ENCODE peak calls at places on chromosomes 7 and 10, in six cellular contexts. One of them, this sample, is unnamed.

GRCh38 chr7:41420421-41420820 is 282.5 kb downstream of the INHBA start:
- DNase-seq in activated gamma-delta T cell treated with Interleukin-2 at 50 U/mL for 16 hours: no peak
- DNase-seq in psoas muscle: no peak
- DNase-seq in AG09309: no peak
- DNase-seq in SW480: no peak
- DNase-seq in hypothalamus: no peak
- DNase-seq in this sample: no peak

GRCh38 chr7:51139796-51140195 is 176.8 kb downstream of the COBL start:
- DNase-seq in SW480: no peak
- DNase-seq in activated gamma-delta T cell treated with Interleukin-2 at 50 U/mL for 16 hours: no peak
- DNase-seq in hypothalamus: no peak
- DNase-seq in psoas muscle: no peak
- DNase-seq in AG09309: no peak
- DNase-seq in this sample: no peak

GRCh38 chr7:156000601-156001396 is 188.5 kb upstream of the SHH start:
- DNase-seq in psoas muscle: no peak
- DNase-seq in AG09309: no peak
- DNase-seq in SW480: no peak
- DNase-seq in hypothalamus: no peak
- DNase-seq in activated gamma-delta T cell treated with Interleukin-2 at 50 U/mL for 16 hours: no peak
- DNase-seq in this sample: no peak

GRCh38 chr10:132554991-132555647 is 17.5 kb downstream of the INPP5A start:
- DNase-seq in hypothalamus: no peak
- DNase-seq in activated gamma-delta T cell treated with Interleukin-2 at 50 U/mL for 16 hours: peak
- DNase-seq in psoas muscle: no peak
- DNase-seq in SW480: no peak
- DNase-seq in AG09309: no peak
- DNase-seq in this sample: no peak

GRCh38 chr7:129502708-129503685 is 666 bp downstream of the SMKR1 start:
- DNase-seq in hypothalamus: no peak
- DNase-seq in activated gamma-delta T cell treated with Interleukin-2 at 50 U/mL for 16 hours: no peak
- DNase-seq in psoas muscle: no peak
- DNase-seq in SW480: peak
- DNase-seq in AG09309: no peak
- DNase-seq in this sample: no peak

GRCh38 chr7:9204571-9204970 is 771.2 kb downstream of the NXPH1 start:
- DNase-seq in psoas muscle: no peak
- DNase-seq in hypothalamus: no peak
- DNase-seq in SW480: no peak
- DNase-seq in activated gamma-delta T cell treated with Interleukin-2 at 50 U/mL for 16 hours: no peak
- DNase-seq in AG09309: no peak
- DNase-seq in this sample: no peak

GRCh38 chr7:44325811-44326241 is 432 bp upstream of the CAMK2B start:
- DNase-seq in SW480: peak
- DNase-seq in AG09309: no peak
- DNase-seq in psoas muscle: no peak
- DNase-seq in hypothalamus: no peak
- DNase-seq in activated gamma-delta T cell treated with Interleukin-2 at 50 U/mL for 16 hours: no peak
- DNase-seq in this sample: no peak

GRCh38 chr7:31120800-31121513 is 68.8 kb downstream of the ADCYAP1R1 start:
- DNase-seq in hypothalamus: no peak
- DNase-seq in AG09309: no peak
- DNase-seq in activated gamma-delta T cell treated with Interleukin-2 at 50 U/mL for 16 hours: no peak
- DNase-seq in SW480: no peak
- DNase-seq in psoas muscle: no peak
- DNase-seq in this sample: no peak

GRCh38 chr7:126574838-126575250 is 677.9 kb downstream of the GRM8 start:
- DNase-seq in AG09309: no peak
- DNase-seq in psoas muscle: no peak
- DNase-seq in SW480: peak
- DNase-seq in hypothalamus: no peak
- DNase-seq in activated gamma-delta T cell treated with Interleukin-2 at 50 U/mL for 16 hours: no peak
- DNase-seq in this sample: no peak

GRCh38 chr10:89389254-89389653 is 3.2 kb upstream of the IFIT1 start:
- DNase-seq in AG09309: no peak
- DNase-seq in SW480: peak
- DNase-seq in psoas muscle: no peak
- DNase-seq in hypothalamus: no peak
- DNase-seq in activated gamma-delta T cell treated with Interleukin-2 at 50 U/mL for 16 hours: no peak
- DNase-seq in this sample: no peak

GRCh38 chr10:43203491-43204393 is 63.1 kb downstream of the RASGEF1A start:
- DNase-seq in AG09309: no peak
- DNase-seq in activated gamma-delta T cell treated with Interleukin-2 at 50 U/mL for 16 hours: no peak
- DNase-seq in psoas muscle: peak
- DNase-seq in hypothalamus: no peak
- DNase-seq in SW480: no peak
- DNase-seq in this sample: no peak

GRCh38 chr10:18567343-18567856 is 84.0 kb downstream of the NSUN6 start:
- DNase-seq in hypothalamus: no peak
- DNase-seq in psoas muscle: no peak
- DNase-seq in AG09309: no peak
- DNase-seq in activated gamma-delta T cell treated with Interleukin-2 at 50 U/mL for 16 hours: no peak
- DNase-seq in SW480: no peak
- DNase-seq in this sample: no peak

GRCh38 chr7:43799605-43800004 is 41.1 kb downstream of the BLVRA start:
- DNase-seq in hypothalamus: no peak
- DNase-seq in AG09309: no peak
- DNase-seq in SW480: no peak
- DNase-seq in psoas muscle: no peak
- DNase-seq in activated gamma-delta T cell treated with Interleukin-2 at 50 U/mL for 16 hours: no peak
- DNase-seq in this sample: no peak

GRCh38 chr10:128062331-128062730 is 63.9 kb downstream of the MKI67 start:
- DNase-seq in activated gamma-delta T cell treated with Interleukin-2 at 50 U/mL for 16 hours: no peak
- DNase-seq in SW480: no peak
- DNase-seq in AG09309: no peak
- DNase-seq in psoas muscle: no peak
- DNase-seq in hypothalamus: no peak
- DNase-seq in this sample: no peak

GRCh38 chr7:26197153-26198115 is 3.1 kb downstream of the HNRNPA2B1 start:
- DNase-seq in SW480: no peak
- DNase-seq in hypothalamus: no peak
- DNase-seq in psoas muscle: no peak
- DNase-seq in activated gamma-delta T cell treated with Interleukin-2 at 50 U/mL for 16 hours: no peak
- DNase-seq in AG09309: no peak
- DNase-seq in this sample: no peak

GRCh38 chr7:836429-836828 is 4.2 kb downstream of the SUN1 start:
- DNase-seq in hypothalamus: no peak
- DNase-seq in psoas muscle: no peak
- DNase-seq in activated gamma-delta T cell treated with Interleukin-2 at 50 U/mL for 16 hours: no peak
- DNase-seq in SW480: peak
- DNase-seq in AG09309: no peak
- DNase-seq in this sample: no peak

GRCh38 chr7:6246257-6246917 is 26.0 kb downstream of the CYTH3 start:
- DNase-seq in SW480: no peak
- DNase-seq in hypothalamus: no peak
- DNase-seq in psoas muscle: no peak
- DNase-seq in activated gamma-delta T cell treated with Interleukin-2 at 50 U/mL for 16 hours: no peak
- DNase-seq in AG09309: no peak
- DNase-seq in this sample: no peak

GRCh38 chr10:112282086-112282485 is 1.1 kb upstream of the TECTB start:
- DNase-seq in SW480: no peak
- DNase-seq in activated gamma-delta T cell treated with Interleukin-2 at 50 U/mL for 16 hours: no peak
- DNase-seq in AG09309: no peak
- DNase-seq in psoas muscle: no peak
- DNase-seq in hypothalamus: no peak
- DNase-seq in this sample: no peak

GRCh38 chr7:7965301-7965700 is 3.3 kb upstream of the GLCCI1 start:
- DNase-seq in activated gamma-delta T cell treated with Interleukin-2 at 50 U/mL for 16 hours: no peak
- DNase-seq in AG09309: no peak
- DNase-seq in psoas muscle: no peak
- DNase-seq in SW480: no peak
- DNase-seq in hypothalamus: no peak
- DNase-seq in this sample: no peak

GRCh38 chr10:23927926-23928325 is 281.0 kb upstream of the KIAA1217 start:
- DNase-seq in hypothalamus: no peak
- DNase-seq in psoas muscle: no peak
- DNase-seq in SW480: no peak
- DNase-seq in AG09309: no peak
- DNase-seq in activated gamma-delta T cell treated with Interleukin-2 at 50 U/mL for 16 hours: no peak
- DNase-seq in this sample: no peak

GRCh38 chr7:2471396-2471795 is 4.8 kb downstream of the GRIFIN start:
- DNase-seq in activated gamma-delta T cell treated with Interleukin-2 at 50 U/mL for 16 hours: no peak
- DNase-seq in SW480: no peak
- DNase-seq in psoas muscle: no peak
- DNase-seq in hypothalamus: no peak
- DNase-seq in AG09309: no peak
- DNase-seq in this sample: no peak

GRCh38 chr10:111986079-111986478 is 197.5 kb downstream of the GPAM start:
- DNase-seq in activated gamma-delta T cell treated with Interleukin-2 at 50 U/mL for 16 hours: no peak
- DNase-seq in hypothalamus: no peak
- DNase-seq in AG09309: no peak
- DNase-seq in psoas muscle: no peak
- DNase-seq in SW480: no peak
- DNase-seq in this sample: no peak

GRCh38 chr10:131852161-131852822 is 48.5 kb upstream of the PPP2R2D start:
- DNase-seq in SW480: no peak
- DNase-seq in psoas muscle: no peak
- DNase-seq in activated gamma-delta T cell treated with Interleukin-2 at 50 U/mL for 16 hours: no peak
- DNase-seq in hypothalamus: no peak
- DNase-seq in AG09309: no peak
- DNase-seq in this sample: no peak

GRCh38 chr7:37942934-37943610 is 22.6 kb downstream of the EPDR1 start:
- DNase-seq in activated gamma-delta T cell treated with Interleukin-2 at 50 U/mL for 16 hours: no peak
- DNase-seq in hypothalamus: peak
- DNase-seq in psoas muscle: peak
- DNase-seq in AG09309: no peak
- DNase-seq in SW480: peak
- DNase-seq in this sample: no peak

GRCh38 chr10:86254526-86255174 is 111.9 kb downstream of the GRID1 start:
- DNase-seq in AG09309: no peak
- DNase-seq in hypothalamus: no peak
- DNase-seq in SW480: peak
- DNase-seq in activated gamma-delta T cell treated with Interleukin-2 at 50 U/mL for 16 hours: no peak
- DNase-seq in psoas muscle: no peak
- DNase-seq in this sample: no peak

GRCh38 chr10:125028291-125028867 is 86.5 kb downstream of the ZRANB1 start:
- DNase-seq in psoas muscle: no peak
- DNase-seq in hypothalamus: no peak
- DNase-seq in activated gamma-delta T cell treated with Interleukin-2 at 50 U/mL for 16 hours: no peak
- DNase-seq in AG09309: no peak
- DNase-seq in SW480: no peak
- DNase-seq in this sample: no peak

GRCh38 chr7:1855396-1856160 is 185.5 kb downstream of the ELFN1 start:
- DNase-seq in psoas muscle: peak
- DNase-seq in SW480: no peak
- DNase-seq in hypothalamus: no peak
- DNase-seq in AG09309: no peak
- DNase-seq in activated gamma-delta T cell treated with Interleukin-2 at 50 U/mL for 16 hours: no peak
- DNase-seq in this sample: no peak

GRCh38 chr10:103775786-103776185 is 79.6 kb downstream of the SH3PXD2A start:
- DNase-seq in hypothalamus: no peak
- DNase-seq in psoas muscle: no peak
- DNase-seq in SW480: no peak
- DNase-seq in activated gamma-delta T cell treated with Interleukin-2 at 50 U/mL for 16 hours: no peak
- DNase-seq in AG09309: no peak
- DNase-seq in this sample: no peak

GRCh38 chr10:124213471-124213870 is 120.1 kb upstream of the CHST15 start:
- DNase-seq in hypothalamus: no peak
- DNase-seq in AG09309: peak
- DNase-seq in SW480: no peak
- DNase-seq in psoas muscle: no peak
- DNase-seq in activated gamma-delta T cell treated with Interleukin-2 at 50 U/mL for 16 hours: no peak
- DNase-seq in this sample: no peak

GRCh38 chr10:124200011-124200410 is 106.6 kb upstream of the CHST15 start:
- DNase-seq in hypothalamus: no peak
- DNase-seq in AG09309: no peak
- DNase-seq in psoas muscle: no peak
- DNase-seq in activated gamma-delta T cell treated with Interleukin-2 at 50 U/mL for 16 hours: no peak
- DNase-seq in SW480: no peak
- DNase-seq in this sample: no peak

GRCh38 chr10:650691-651615 is 38.5 kb downstream of the DIP2C start:
- DNase-seq in SW480: no peak
- DNase-seq in psoas muscle: no peak
- DNase-seq in AG09309: peak
- DNase-seq in hypothalamus: no peak
- DNase-seq in activated gamma-delta T cell treated with Interleukin-2 at 50 U/mL for 16 hours: no peak
- DNase-seq in this sample: no peak

GRCh38 chr10:1074063-1074747 is 18.0 kb downstream of the WDR37 start:
- DNase-seq in SW480: no peak
- DNase-seq in psoas muscle: no peak
- DNase-seq in hypothalamus: no peak
- DNase-seq in AG09309: no peak
- DNase-seq in activated gamma-delta T cell treated with Interleukin-2 at 50 U/mL for 16 hours: no peak
- DNase-seq in this sample: no peak

GRCh38 chr10:130108934-130109604 is 1.6 kb downstream of the C10orf143 start:
- DNase-seq in AG09309: no peak
- DNase-seq in hypothalamus: no peak
- DNase-seq in SW480: no peak
- DNase-seq in activated gamma-delta T cell treated with Interleukin-2 at 50 U/mL for 16 hours: no peak
- DNase-seq in psoas muscle: no peak
- DNase-seq in this sample: no peak

GRCh38 chr10:15485684-15486316 is 114.7 kb upstream of the FAM171A1 start:
- DNase-seq in SW480: no peak
- DNase-seq in psoas muscle: no peak
- DNase-seq in activated gamma-delta T cell treated with Interleukin-2 at 50 U/mL for 16 hours: no peak
- DNase-seq in hypothalamus: no peak
- DNase-seq in AG09309: peak
- DNase-seq in this sample: no peak